ENCODE peak calls at places on chromosome 20, in four cellular contexts. One of them, this sample, is unnamed.

GRCh38 chr20:17916365-17916996 is 52.1 kb downstream of the SNX5 start:
- DNase-seq in adrenal gland: no peak
- DNase-seq in GM23248: peak; percentile 29
- DNase-seq in ovary: no peak
- DNase-seq in this sample: no peak

GRCh38 chr20:7272512-7272911 is 505.0 kb downstream of the BMP2 start:
- DNase-seq in GM23248: peak; percentile 5
- DNase-seq in adrenal gland: no peak
- DNase-seq in ovary: no peak
- DNase-seq in this sample: no peak

GRCh38 chr20:45779011-45779915 is 12.4 kb downstream of the WFDC3 start:
- DNase-seq in adrenal gland: peak; percentile 86
- DNase-seq in GM23248: peak; percentile 98
- DNase-seq in ovary: peak; percentile 92
- DNase-seq in this sample: peak; percentile 99

GRCh38 chr20:7742479-7742878 is 197.8 kb downstream of the HAO1 start:
- DNase-seq in ovary: no peak
- DNase-seq in adrenal gland: no peak
- DNase-seq in GM23248: peak; percentile 64
- DNase-seq in this sample: no peak

GRCh38 chr20:17228624-17229061 is 1.8 kb downstream of the PCSK2 start:
- DNase-seq in GM23248: no peak
- DNase-seq in ovary: peak; percentile 35
- DNase-seq in adrenal gland: no peak
- DNase-seq in this sample: no peak

GRCh38 chr20:23995905-23996666 is 7.5 kb upstream of the GGTLC1 start:
- DNase-seq in ovary: peak; percentile 62
- DNase-seq in GM23248: peak; percentile 65
- DNase-seq in adrenal gland: peak; percentile 45
- DNase-seq in this sample: no peak

GRCh38 chr20:17822039-17822438 is 122.3 kb downstream of the BANF2 start:
- DNase-seq in adrenal gland: no peak
- DNase-seq in ovary: peak; percentile 69
- DNase-seq in GM23248: no peak
- DNase-seq in this sample: no peak

GRCh38 chr20:8633366-8633765 is 435.5 kb upstream of the PLCB4 start:
- DNase-seq in ovary: no peak
- DNase-seq in adrenal gland: no peak
- DNase-seq in GM23248: peak; percentile 71
- DNase-seq in this sample: no peak

GRCh38 chr20:5703542-5704215 is 46.5 kb upstream of the SHLD1 start:
- DNase-seq in adrenal gland: no peak
- DNase-seq in GM23248: no peak
- DNase-seq in ovary: no peak
- DNase-seq in this sample: no peak

GRCh38 chr20:43583982-43584432 is 6.7 kb upstream of the IFT52 start:
- DNase-seq in GM23248: peak; percentile 94
- DNase-seq in ovary: peak; percentile 51
- DNase-seq in adrenal gland: peak; percentile 89
- DNase-seq in this sample: peak; percentile 94

GRCh38 chr20:50322703-50323131 is 132.1 kb downstream of the CEBPB start:
- DNase-seq in adrenal gland: no peak
- DNase-seq in GM23248: no peak
- DNase-seq in ovary: no peak
- DNase-seq in this sample: no peak

GRCh38 chr20:35845561-35845960 is 73.7 kb downstream of the PHF20 start:
- DNase-seq in adrenal gland: no peak
- DNase-seq in ovary: no peak
- DNase-seq in GM23248: peak; percentile 61
- DNase-seq in this sample: no peak

GRCh38 chr20:44247131-44247571 is at the start of gene GDAP1L1:
- DNase-seq in GM23248: peak; percentile 24
- DNase-seq in adrenal gland: peak; percentile 45
- DNase-seq in ovary: peak; percentile 31
- DNase-seq in this sample: no peak

GRCh38 chr20:40323411-40323810 is 365.6 kb downstream of the MAFB start:
- DNase-seq in GM23248: peak; percentile 17
- DNase-seq in ovary: no peak
- DNase-seq in adrenal gland: no peak
- DNase-seq in this sample: no peak

GRCh38 chr20:62452475-62453095 is 23.2 kb downstream of the GATA5 start:
- DNase-seq in ovary: no peak
- DNase-seq in adrenal gland: peak; percentile 43
- DNase-seq in GM23248: no peak
- DNase-seq in this sample: no peak

GRCh38 chr20:44961868-44962267 is 1.7 kb upstream of the TOMM34 start:
- DNase-seq in GM23248: peak; percentile 82
- DNase-seq in adrenal gland: no peak
- DNase-seq in ovary: no peak
- DNase-seq in this sample: no peak

GRCh38 chr20:61026173-61026572 is 225.9 kb upstream of the CDH4 start:
- DNase-seq in ovary: no peak
- DNase-seq in GM23248: no peak
- DNase-seq in adrenal gland: no peak
- DNase-seq in this sample: no peak

GRCh38 chr20:62529916-62530642 is 54.3 kb upstream of the GATA5 start:
- DNase-seq in GM23248: no peak
- DNase-seq in ovary: no peak
- DNase-seq in adrenal gland: peak; percentile 65
- DNase-seq in this sample: no peak

GRCh38 chr20:17023811-17024210 is 203.0 kb upstream of the PCSK2 start:
- DNase-seq in GM23248: peak; percentile 19
- DNase-seq in ovary: no peak
- DNase-seq in adrenal gland: no peak
- DNase-seq in this sample: no peak

GRCh38 chr20:51076841-51077543 is 54.1 kb upstream of the KCNG1 start:
- DNase-seq in adrenal gland: no peak
- DNase-seq in ovary: no peak
- DNase-seq in GM23248: no peak
- DNase-seq in this sample: no peak

GRCh38 chr20:22572491-22572890 is 11.9 kb downstream of the FOXA2 start:
- DNase-seq in ovary: no peak
- DNase-seq in adrenal gland: no peak
- DNase-seq in GM23248: no peak
- DNase-seq in this sample: no peak

GRCh38 chr20:45911486-45912343 is at the start of gene PLTP:
- DNase-seq in ovary: peak; percentile 79
- DNase-seq in GM23248: peak; percentile 78
- DNase-seq in adrenal gland: peak; percentile 77
- DNase-seq in this sample: no peak

GRCh38 chr20:20321134-20321533 is 46.8 kb upstream of the INSM1 start:
- DNase-seq in GM23248: no peak
- DNase-seq in adrenal gland: no peak
- DNase-seq in ovary: no peak
- DNase-seq in this sample: no peak

GRCh38 chr20:3759316-3759715 is 8.2 kb downstream of the ADISSP start:
- DNase-seq in ovary: no peak
- DNase-seq in adrenal gland: no peak
- DNase-seq in GM23248: no peak
- DNase-seq in this sample: no peak

GRCh38 chr20:48767269-48767960 is 60.4 kb downstream of the PREX1 start:
- DNase-seq in adrenal gland: no peak
- DNase-seq in GM23248: no peak
- DNase-seq in ovary: no peak
- DNase-seq in this sample: no peak
- H3K4me3 ChIP-seq in adrenal gland: no peak overlapping the region
- H3K4me3 ChIP-seq in GM23248: no peak overlapping the region
- H3K4me3 ChIP-seq in ovary: no peak overlapping the region
- H3K4me3 ChIP-seq in this sample: no peak overlapping the region

DNA sequence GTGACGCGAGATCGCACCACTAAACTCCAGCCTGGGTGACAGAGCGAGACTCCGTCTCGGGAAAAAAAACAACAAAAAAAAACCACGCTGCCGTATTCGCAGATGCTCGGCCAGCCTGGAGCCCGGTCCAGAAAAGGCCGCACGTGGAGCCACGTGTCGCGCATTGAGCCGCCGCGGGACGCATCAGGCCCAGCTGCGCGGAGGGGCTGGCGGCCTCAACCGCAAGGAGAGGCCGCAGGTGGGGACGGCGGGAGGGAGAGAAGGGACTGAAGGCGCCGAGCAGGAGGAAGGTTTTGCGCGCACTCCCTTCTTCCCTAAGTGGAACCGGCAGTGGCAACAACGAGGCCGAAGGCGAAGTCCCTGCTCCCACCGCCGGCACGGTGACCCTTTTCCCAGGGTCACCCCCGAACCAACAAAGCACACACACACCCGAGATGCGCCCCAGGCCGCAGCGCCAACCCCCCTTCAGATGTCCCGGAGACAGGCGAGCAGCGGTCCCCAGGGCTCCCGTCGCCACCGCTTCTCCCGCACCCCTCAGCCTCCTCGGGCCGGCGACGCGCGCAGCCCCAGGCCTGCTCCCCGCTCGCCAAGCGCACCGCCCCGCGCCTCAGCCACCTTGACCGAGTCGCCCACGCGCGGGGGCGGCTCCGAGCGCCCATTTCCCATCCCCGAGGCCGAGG is 681 bp downstream of the SYCP2 start:
- DNase-seq in GM23248: no peak
- DNase-seq in adrenal gland: no peak
- DNase-seq in ovary: no peak
- DNase-seq in this sample: no peak
- H3K4me3 ChIP-seq in GM23248: no peak overlapping the region
- H3K4me3 ChIP-seq in adrenal gland: no peak overlapping the region
- H3K4me3 ChIP-seq in ovary: no peak overlapping the region
- H3K4me3 ChIP-seq in this sample: no peak overlapping the region

GRCh38 chr20:59382326-59382725 is 81.9 kb downstream of the EDN3 start:
- DNase-seq in ovary: no peak
- DNase-seq in GM23248: no peak
- DNase-seq in adrenal gland: no peak
- DNase-seq in this sample: no peak
- H3K4me3 ChIP-seq in ovary: no peak overlapping the region
- H3K4me3 ChIP-seq in GM23248: no peak overlapping the region
- H3K4me3 ChIP-seq in adrenal gland: no peak overlapping the region
- H3K4me3 ChIP-seq in this sample: no peak overlapping the region

GRCh38 chr20:63738687-63739128 is 868 bp upstream of the SLC2A4RG start:
- DNase-seq in GM23248: peak; percentile 56
- DNase-seq in adrenal gland: peak; percentile 87
- DNase-seq in ovary: peak; percentile 74
- DNase-seq in this sample: no peak

GRCh38 chr20:63737690-63737939 is 1.2 kb downstream of the LIME1 start:
- DNase-seq in ovary: no peak
- DNase-seq in GM23248: no peak
- DNase-seq in adrenal gland: no peak
- DNase-seq in this sample: no peak

GRCh38 chr20:63736893-63737689 is 627 bp downstream of the LIME1 start:
- DNase-seq in ovary: peak; percentile 24
- DNase-seq in adrenal gland: no peak
- DNase-seq in GM23248: no peak
- DNase-seq in this sample: no peak

GRCh38 chr20:63739129-63740069 is at the start of gene SLC2A4RG:
- DNase-seq in ovary: peak; percentile 84
- DNase-seq in adrenal gland: peak; percentile 65
- DNase-seq in GM23248: peak; percentile 94
- DNase-seq in this sample: no peak

DNA sequence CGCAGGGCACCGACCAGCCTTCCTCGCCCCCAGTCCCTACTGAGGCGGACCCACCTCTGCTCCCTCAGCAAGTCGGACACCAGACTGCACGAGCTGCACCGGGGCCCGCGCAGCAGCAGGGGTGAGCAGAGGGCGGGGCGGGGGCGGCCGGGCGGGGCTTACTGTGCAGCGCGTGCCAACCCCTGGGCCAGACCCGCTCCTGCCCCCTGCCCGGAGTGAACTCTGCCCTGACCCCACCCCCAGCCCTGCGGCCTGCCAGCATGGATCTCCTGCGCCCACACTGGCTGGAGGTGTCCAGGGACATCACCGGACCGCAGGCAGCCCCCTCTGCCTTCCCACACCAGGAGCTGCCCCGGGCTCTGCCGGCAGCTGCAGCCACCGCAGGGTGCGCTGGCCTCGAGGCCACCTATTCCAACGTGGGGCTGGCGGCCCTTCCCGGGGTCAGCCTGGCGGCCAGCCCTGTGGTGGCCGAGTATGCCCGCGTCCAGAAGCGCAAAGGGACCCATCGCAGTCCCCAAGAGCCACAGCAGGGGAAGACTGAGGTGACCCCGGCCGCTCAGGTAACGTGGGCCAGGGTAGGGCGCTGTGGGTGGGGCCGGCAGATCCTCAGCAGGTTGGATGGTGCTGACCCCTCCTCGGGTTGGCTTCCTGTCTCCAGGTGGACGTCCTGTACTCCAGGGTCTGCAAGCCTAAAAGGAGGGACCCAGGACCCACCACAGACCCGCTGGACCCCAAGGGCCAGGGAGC is 1.5 kb upstream of the SLC2A4RG start:
- DNase-seq in GM23248: no peak
- DNase-seq in adrenal gland: no peak
- DNase-seq in ovary: peak; percentile 45
- DNase-seq in this sample: no peak
- H3K4me3 ChIP-seq in GM23248: no peak overlapping the region
- H3K4me3 ChIP-seq in adrenal gland: no peak overlapping the region
- H3K4me3 ChIP-seq in ovary: no peak overlapping the region
- H3K4me3 ChIP-seq in this sample: no peak overlapping the region